ENCODE peak calls at places on chromosomes 4 and X, in eight cellular contexts. One of them, this sample, is unnamed.

GRCh38 chr4:128821151-128821550 is 11.7 kb downstream of the JADE1 start:
- DNase-seq in GM10248: no peak
- DNase-seq in uterus: no peak
- DNase-seq in RWPE1: no peak
- DNase-seq in prostate gland: no peak
- DNase-seq in fibroblast of lung: no peak
- DNase-seq in K562: no peak
- DNase-seq in AG10803: no peak
- DNase-seq in this sample: no peak

GRCh38 chr4:122921971-122922876 is at the start of gene NUDT6:
- DNase-seq in RWPE1: peak
- DNase-seq in GM10248: peak
- DNase-seq in K562: peak
- DNase-seq in uterus: peak
- DNase-seq in fibroblast of lung: peak
- DNase-seq in AG10803: peak
- DNase-seq in prostate gland: peak
- DNase-seq in this sample: peak

GRCh38 chr4:173522160-173522873 is 7.7 kb downstream of the HAND2 start:
- DNase-seq in K562: peak
- DNase-seq in AG10803: peak
- DNase-seq in GM10248: no peak
- DNase-seq in RWPE1: peak
- DNase-seq in uterus: peak
- DNase-seq in fibroblast of lung: peak
- DNase-seq in prostate gland: no peak
- DNase-seq in this sample: peak

GRCh38 chr4:181301735-181302380 is 941.3 kb upstream of the TENM3 start:
- DNase-seq in RWPE1: peak
- DNase-seq in K562: peak
- DNase-seq in prostate gland: peak
- DNase-seq in uterus: no peak
- DNase-seq in GM10248: no peak
- DNase-seq in AG10803: peak
- DNase-seq in fibroblast of lung: peak
- DNase-seq in this sample: no peak

GRCh38 chrX:45852884-45853283 is 652.2 kb upstream of the DIPK2B start:
- DNase-seq in fibroblast of lung: no peak
- DNase-seq in K562: no peak
- DNase-seq in uterus: no peak
- DNase-seq in RWPE1: no peak
- DNase-seq in AG10803: peak
- DNase-seq in prostate gland: no peak
- DNase-seq in GM10248: no peak
- DNase-seq in this sample: peak

GRCh38 chrX:68343551-68343950 is 89.7 kb downstream of the OPHN1 start:
- DNase-seq in RWPE1: no peak
- DNase-seq in uterus: no peak
- DNase-seq in prostate gland: no peak
- DNase-seq in K562: no peak
- DNase-seq in AG10803: no peak
- DNase-seq in GM10248: no peak
- DNase-seq in fibroblast of lung: no peak
- DNase-seq in this sample: no peak

GRCh38 chr4:169116270-169116901 is 106.3 kb upstream of the CBR4 start:
- DNase-seq in fibroblast of lung: no peak
- DNase-seq in AG10803: no peak
- DNase-seq in K562: no peak
- DNase-seq in uterus: no peak
- DNase-seq in GM10248: no peak
- DNase-seq in RWPE1: no peak
- DNase-seq in prostate gland: no peak
- DNase-seq in this sample: no peak

GRCh38 chrX:45479196-45479834 is 278.6 kb upstream of the DIPK2B start:
- DNase-seq in prostate gland: no peak
- DNase-seq in AG10803: peak
- DNase-seq in uterus: no peak
- DNase-seq in RWPE1: peak
- DNase-seq in fibroblast of lung: peak
- DNase-seq in GM10248: no peak
- DNase-seq in K562: no peak
- DNase-seq in this sample: peak

GRCh38 chr4:14853186-14853946 is 148.9 kb upstream of the CPEB2 start:
- DNase-seq in K562: no peak
- DNase-seq in fibroblast of lung: peak
- DNase-seq in RWPE1: peak
- DNase-seq in GM10248: no peak
- DNase-seq in AG10803: peak
- DNase-seq in uterus: no peak
- DNase-seq in prostate gland: no peak
- DNase-seq in this sample: peak

GRCh38 chr4:119653990-119654389 is 25.4 kb upstream of the PDE5A start:
- DNase-seq in K562: no peak
- DNase-seq in RWPE1: no peak
- DNase-seq in prostate gland: no peak
- DNase-seq in fibroblast of lung: no peak
- DNase-seq in uterus: no peak
- DNase-seq in AG10803: no peak
- DNase-seq in GM10248: no peak
- DNase-seq in this sample: peak

GRCh38 chrX:48829016-48829735 is 2.9 kb downstream of the ERAS start:
- DNase-seq in RWPE1: no peak
- DNase-seq in uterus: no peak
- DNase-seq in K562: no peak
- DNase-seq in fibroblast of lung: no peak
- DNase-seq in prostate gland: no peak
- DNase-seq in AG10803: no peak
- DNase-seq in GM10248: no peak
- DNase-seq in this sample: no peak

GRCh38 chrX:71256051-71256450 is 2.1 kb upstream of the ZMYM3 start:
- DNase-seq in GM10248: no peak
- DNase-seq in prostate gland: no peak
- DNase-seq in fibroblast of lung: no peak
- DNase-seq in RWPE1: no peak
- DNase-seq in AG10803: no peak
- DNase-seq in K562: no peak
- DNase-seq in uterus: no peak
- DNase-seq in this sample: peak

GRCh38 chr4:55793479-55793878 is 26.1 kb upstream of the EXOC1L start:
- DNase-seq in RWPE1: no peak
- DNase-seq in K562: no peak
- DNase-seq in AG10803: no peak
- DNase-seq in uterus: no peak
- DNase-seq in fibroblast of lung: no peak
- DNase-seq in GM10248: no peak
- DNase-seq in prostate gland: no peak
- DNase-seq in this sample: no peak

GRCh38 chrX:41350150-41350975 is 16.4 kb downstream of the DDX3X start:
- DNase-seq in uterus: no peak
- DNase-seq in fibroblast of lung: peak
- DNase-seq in GM10248: no peak
- DNase-seq in K562: no peak
- DNase-seq in AG10803: peak
- DNase-seq in prostate gland: no peak
- DNase-seq in RWPE1: no peak
- DNase-seq in this sample: peak

GRCh38 chrX:131060147-131060546 is 2.0 kb downstream of the ARHGAP36 start:
- DNase-seq in fibroblast of lung: no peak
- DNase-seq in AG10803: no peak
- DNase-seq in RWPE1: no peak
- DNase-seq in prostate gland: no peak
- DNase-seq in uterus: no peak
- DNase-seq in K562: no peak
- DNase-seq in GM10248: no peak
- DNase-seq in this sample: no peak

GRCh38 chrX:131067216-131067615 is 9.1 kb downstream of the ARHGAP36 start:
- DNase-seq in GM10248: no peak
- DNase-seq in AG10803: no peak
- DNase-seq in RWPE1: no peak
- DNase-seq in uterus: no peak
- DNase-seq in prostate gland: no peak
- DNase-seq in fibroblast of lung: no peak
- DNase-seq in K562: no peak
- DNase-seq in this sample: no peak

GRCh38 chrX:131066237-131066636 is 8.1 kb downstream of the ARHGAP36 start:
- DNase-seq in K562: no peak
- DNase-seq in fibroblast of lung: no peak
- DNase-seq in prostate gland: no peak
- DNase-seq in GM10248: no peak
- DNase-seq in uterus: no peak
- DNase-seq in RWPE1: no peak
- DNase-seq in AG10803: no peak
- DNase-seq in this sample: no peak

GRCh38 chrX:131059231-131059630 is 1.1 kb downstream of the ARHGAP36 start:
- DNase-seq in fibroblast of lung: no peak
- DNase-seq in GM10248: no peak
- DNase-seq in K562: no peak
- DNase-seq in prostate gland: no peak
- DNase-seq in AG10803: no peak
- DNase-seq in RWPE1: no peak
- DNase-seq in uterus: no peak
- DNase-seq in this sample: no peak

GRCh38 chrX:131063613-131064012 is 5.5 kb downstream of the ARHGAP36 start:
- DNase-seq in AG10803: no peak
- DNase-seq in fibroblast of lung: no peak
- DNase-seq in prostate gland: no peak
- DNase-seq in GM10248: no peak
- DNase-seq in uterus: no peak
- DNase-seq in RWPE1: no peak
- DNase-seq in K562: peak
- DNase-seq in this sample: no peak
- TF ChIP-seq CTCF in AG10803: no peak
- TF ChIP-seq CTCF in fibroblast of lung: no peak
- TF ChIP-seq CTCF in prostate gland: no peak
- TF ChIP-seq CTCF in GM10248: no peak
- TF ChIP-seq CTCF in uterus: no peak
- TF ChIP-seq CTCF in RWPE1: no peak
- TF ChIP-seq CTCF in K562: peak
- TF ChIP-seq CTCF in this sample: peak

GRCh38 chrX:24262309-24262708 is 51.6 kb downstream of the SUPT20HL2 start:
- DNase-seq in K562: no peak
- DNase-seq in fibroblast of lung: no peak
- DNase-seq in GM10248: no peak
- DNase-seq in AG10803: no peak
- DNase-seq in RWPE1: no peak
- DNase-seq in prostate gland: no peak
- DNase-seq in uterus: no peak
- DNase-seq in this sample: no peak
- TF ChIP-seq CTCF in K562: no peak
- TF ChIP-seq CTCF in fibroblast of lung: no peak
- TF ChIP-seq CTCF in GM10248: no peak
- TF ChIP-seq CTCF in AG10803: no peak
- TF ChIP-seq CTCF in RWPE1: no peak
- TF ChIP-seq CTCF in prostate gland: no peak
- TF ChIP-seq CTCF in uterus: no peak
- TF ChIP-seq CTCF in this sample: no peak

DNA sequence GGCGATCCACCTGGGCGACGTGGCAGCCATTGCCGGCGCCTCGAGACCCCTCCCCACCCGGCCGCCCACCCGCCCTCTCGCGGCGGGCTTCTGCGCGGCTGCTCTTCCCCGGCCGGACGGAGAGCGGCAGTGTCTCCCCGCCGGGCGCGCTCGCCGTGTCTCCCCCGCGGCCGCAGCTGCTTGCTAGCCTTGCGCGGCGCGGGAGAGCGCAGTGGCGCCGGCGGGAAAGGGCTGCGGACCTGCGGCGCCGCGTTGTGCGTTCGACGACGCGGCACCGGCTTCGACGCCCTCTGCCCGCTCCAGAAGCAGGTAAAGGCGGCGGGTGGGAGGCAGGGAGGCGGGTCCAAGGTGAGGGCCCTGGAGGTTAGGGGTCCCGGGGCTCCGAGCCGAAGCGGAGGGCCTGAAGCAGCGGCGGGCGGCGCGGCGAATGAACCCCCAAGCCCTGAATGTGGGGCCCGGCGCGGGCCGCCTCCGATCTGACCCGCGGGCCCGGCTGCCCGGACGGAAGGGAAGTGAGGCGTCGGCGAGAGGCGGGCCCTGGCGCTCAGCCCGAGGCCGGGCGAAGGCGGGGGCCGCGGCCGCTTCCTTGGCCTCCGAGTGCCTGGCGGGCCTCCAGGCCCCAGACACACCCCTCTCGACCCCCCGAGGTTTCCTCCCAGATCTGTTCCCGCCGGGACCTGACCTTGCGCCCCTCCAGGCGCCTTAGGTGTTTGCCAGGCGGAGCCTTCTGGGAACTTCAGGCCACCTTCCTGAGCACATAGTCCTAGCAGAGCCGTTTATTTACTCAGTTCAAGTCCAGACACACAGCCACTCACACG is at the start of gene N4BP2:
- DNase-seq in K562: peak
- DNase-seq in fibroblast of lung: peak
- DNase-seq in uterus: peak
- DNase-seq in GM10248: peak
- DNase-seq in AG10803: peak
- DNase-seq in prostate gland: peak
- DNase-seq in RWPE1: peak
- DNase-seq in this sample: peak
- TF ChIP-seq CTCF in K562: peak
- TF ChIP-seq CTCF in fibroblast of lung: peak
- TF ChIP-seq CTCF in uterus: peak
- TF ChIP-seq CTCF in GM10248: peak
- TF ChIP-seq CTCF in AG10803: peak
- TF ChIP-seq CTCF in prostate gland: peak
- TF ChIP-seq CTCF in RWPE1: peak
- TF ChIP-seq CTCF in this sample: peak

GRCh38 chrX:94288972-94289371 is 615.0 kb downstream of the FAM133A start:
- DNase-seq in RWPE1: no peak
- DNase-seq in K562: no peak
- DNase-seq in GM10248: no peak
- DNase-seq in AG10803: no peak
- DNase-seq in prostate gland: no peak
- DNase-seq in fibroblast of lung: no peak
- DNase-seq in uterus: no peak
- DNase-seq in this sample: no peak

DNA sequence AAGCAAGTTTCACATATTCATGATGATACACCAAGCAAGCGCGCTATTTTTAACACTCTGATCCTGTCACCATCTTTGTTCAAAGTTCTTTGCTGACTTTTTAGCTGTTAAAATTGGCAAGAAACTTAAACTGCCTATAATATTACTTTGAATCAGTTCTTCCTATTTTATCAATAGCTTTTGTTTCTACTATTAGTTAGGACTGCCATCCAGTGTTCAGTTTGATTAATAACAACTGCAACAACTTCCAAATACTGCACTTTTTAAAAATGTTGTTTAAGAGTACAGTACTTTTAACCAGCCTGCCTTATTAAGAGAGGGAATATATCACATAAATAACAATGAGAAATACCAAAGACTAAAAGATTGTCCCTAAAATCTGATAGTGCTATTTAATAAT is 614.3 kb downstream of the FAM133A start:
- DNase-seq in prostate gland: no peak
- DNase-seq in AG10803: no peak
- DNase-seq in uterus: no peak
- DNase-seq in fibroblast of lung: no peak
- DNase-seq in K562: no peak
- DNase-seq in GM10248: no peak
- DNase-seq in RWPE1: no peak
- DNase-seq in this sample: no peak
- TF ChIP-seq CTCF in prostate gland: no peak
- TF ChIP-seq CTCF in AG10803: no peak
- TF ChIP-seq CTCF in uterus: no peak
- TF ChIP-seq CTCF in fibroblast of lung: no peak
- TF ChIP-seq CTCF in K562: no peak
- TF ChIP-seq CTCF in GM10248: no peak
- TF ChIP-seq CTCF in RWPE1: no peak
- TF ChIP-seq CTCF in this sample: no peak